ENCODE peak calls at places on chromosomes 5 and 9, in nine cellular contexts. B is A549, W is body of pancreas, L is transverse colon, C is H54, M is uterus, K is tibial nerve, U is Peyer's patch, S is adrenal gland. H is an unnamed sample.

GRCh38 chr5:3218096-3218495 is 377.5 kb upstream of the IRX1 start:
- DNase-seq in B (no peak), W (no peak), L (no peak), C (no peak), M (no peak), K (no peak), U (no peak), S (peak; percentile 17), H (no peak)

GRCh38 chr9:3956081-3956701 is 343.7 kb downstream of the GLIS3 start:
- DNase-seq in B (no peak), W (no peak), L (no peak), C (no peak), M (no peak), K (no peak), U (no peak), S (no peak), H (no peak)

GRCh38 chr9:93254806-93255519 is 71.0 kb downstream of the WNK2 start:
- DNase-seq in B (no peak), W (peak; percentile 1), L (peak; percentile 6), C (no peak), M (no peak), K (no peak), U (no peak), S (peak; percentile 46), H (no peak)

GRCh38 chr5:40622463-40623252 is 57.1 kb upstream of the PTGER4 start:
- DNase-seq in B (no peak), W (no peak), L (no peak), C (no peak), M (no peak), K (no peak), U (no peak), S (no peak), H (no peak)

GRCh38 chr9:18115131-18115530 is 358.8 kb upstream of the ADAMTSL1 start:
- DNase-seq in B (no peak), W (no peak), L (no peak), C (no peak), M (peak; percentile 32), K (no peak), U (no peak), S (no peak), H (no peak)

GRCh38 chr5:154753792-154754191 is 1.4 kb upstream of the LARP1 start:
- DNase-seq in B (no peak), W (peak; percentile 76), L (peak; percentile 62), C (no peak), M (peak; percentile 91), K (peak; percentile 84), U (peak; percentile 30), S (peak; percentile 92), H (no peak)

GRCh38 chr5:17154211-17154996 is 63.0 kb upstream of the BASP1 start:
- DNase-seq in B (peak; percentile 41), W (no peak), L (no peak), C (peak; percentile 37), M (no peak), K (no peak), U (no peak), S (no peak), H (no peak)

GRCh38 chr9:128420060-128420650 is 502 bp upstream of the CERCAM start:
- DNase-seq in B (peak; percentile 71), W (peak; percentile 69), L (peak; percentile 74), C (peak; percentile 94), M (peak; percentile 64), K (peak; percentile 54), U (peak; percentile 65), S (peak; percentile 71), H (peak; percentile 88)

GRCh38 chr5:146515473-146516150 is 378 bp downstream of the GPR151 start:
- DNase-seq in B (no peak), W (no peak), L (no peak), C (no peak), M (no peak), K (no peak), U (no peak), S (no peak), H (no peak)

GRCh38 chr5:153352685-153353219 is 137.7 kb upstream of the GRIA1 start:
- DNase-seq in B (no peak), W (no peak), L (no peak), C (no peak), M (no peak), K (no peak), U (no peak), S (no peak), H (peak; percentile 4)

GRCh38 chr9:128065907-128066712 is 1.0 kb downstream of the NAIF1 start:
- DNase-seq in B (no peak), W (no peak), L (no peak), C (no peak), M (peak; percentile 67), K (no peak), U (no peak), S (no peak), H (no peak)

GRCh38 chr5:93186031-93186682 is 394.9 kb downstream of the NR2F1-AS1 start:
- DNase-seq in B (no peak), W (no peak), L (no peak), C (no peak), M (no peak), K (no peak), U (no peak), S (no peak), H (no peak)

GRCh38 chr5:130496215-130496614 is 592.0 kb downstream of the CHSY3 start:
- DNase-seq in B (peak; percentile 6), W (no peak), L (no peak), C (no peak), M (no peak), K (no peak), U (no peak), S (no peak), H (no peak)

DNA sequence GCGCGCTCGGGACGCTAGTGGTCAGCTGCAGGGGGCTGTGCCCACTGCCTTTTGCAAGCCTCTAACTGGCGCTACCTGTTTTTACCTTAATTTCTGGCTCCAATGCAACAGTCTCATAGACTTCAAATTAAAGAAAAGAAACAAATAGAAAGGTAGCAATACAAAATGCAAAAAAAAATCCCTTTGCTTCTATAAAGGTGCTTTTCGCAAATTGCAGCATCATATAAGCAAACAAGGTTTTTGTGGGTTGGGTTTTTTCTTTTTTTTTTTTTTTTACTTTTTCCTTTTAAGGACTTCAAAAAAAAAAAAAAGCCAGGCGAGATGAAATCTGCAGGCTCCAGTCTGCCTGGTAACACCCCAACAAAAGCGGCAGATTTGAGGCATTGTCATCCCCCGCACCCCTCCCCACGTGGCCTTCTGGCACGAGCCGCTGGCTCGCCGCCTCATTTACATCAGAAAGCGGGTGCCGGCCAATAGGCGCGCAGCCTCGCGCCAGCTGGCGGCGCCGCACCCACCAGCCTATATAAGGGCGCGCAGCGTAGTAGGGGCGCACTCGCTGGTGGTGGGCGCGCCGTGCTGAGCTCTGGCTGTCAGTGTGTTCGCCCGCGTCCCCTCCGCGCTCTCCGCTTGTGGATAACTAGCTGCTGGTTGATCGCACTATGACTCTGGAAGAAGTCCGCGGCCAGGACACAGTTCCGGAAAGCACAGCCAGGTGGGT is at the start of gene GADD45G:
- DNase-seq in B (peak; percentile 51), W (peak; percentile 96), L (peak; percentile 92), C (no peak), M (peak; percentile 95), K (peak; percentile 85), U (peak; percentile 88), S (peak; percentile 98), H (peak; percentile 62)
- TF ChIP-seq POLR2A in B (peak; percentile 70), W (peak; percentile 100), L (peak; percentile 99), C (peak; percentile 98), M (peak; percentile 91), K (peak; percentile 85), U (peak; percentile 99), S (peak; percentile 100), H (peak; percentile 97)

DNA sequence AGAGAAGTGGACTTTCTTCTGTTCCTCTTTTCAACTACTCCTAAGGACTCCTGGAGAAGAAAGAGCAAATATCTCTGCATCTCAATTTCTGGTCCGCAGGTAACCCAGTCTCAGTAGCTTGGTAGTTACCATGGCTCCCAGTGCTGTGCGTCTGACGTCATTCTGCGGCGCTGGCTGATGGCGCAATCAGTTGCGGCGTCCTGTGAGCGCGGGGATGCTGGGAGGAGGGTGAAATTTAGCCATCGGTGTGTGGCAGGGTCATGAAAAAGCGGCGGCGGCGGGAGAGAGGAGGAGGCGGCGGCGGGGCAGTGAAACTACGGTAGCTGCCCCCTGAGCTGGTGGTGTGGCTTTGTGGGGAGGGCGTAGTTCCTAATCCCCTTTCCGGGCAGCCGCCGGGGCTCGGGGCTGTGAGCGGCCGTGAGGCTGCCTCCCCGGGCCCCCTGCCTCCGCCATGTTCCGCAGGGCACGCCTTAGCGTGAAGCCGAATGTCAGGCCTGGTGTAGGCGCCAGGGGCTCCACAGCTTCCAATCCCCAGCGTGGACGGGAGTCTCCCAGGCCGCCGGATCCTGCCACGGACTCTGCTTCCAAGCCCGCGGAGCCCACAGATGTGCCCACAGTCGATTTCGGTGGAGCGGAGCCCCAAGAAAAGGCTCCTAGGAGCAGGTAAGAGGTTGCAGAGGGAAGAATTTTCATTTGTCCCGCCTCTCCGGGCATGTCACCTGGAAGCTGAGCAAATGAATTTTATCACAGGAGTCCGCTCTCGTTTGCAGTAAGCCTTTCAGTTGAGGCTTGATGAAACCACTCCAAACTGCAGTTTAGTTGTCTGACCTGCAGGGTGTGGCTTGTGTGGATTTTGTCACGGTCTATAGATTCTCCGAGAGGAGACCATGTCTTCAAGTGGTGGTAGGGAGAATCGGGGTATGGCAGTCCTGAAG is at the start of gene BDP1:
- DNase-seq in B (peak; percentile 91), W (peak; percentile 98), L (peak; percentile 98), C (peak; percentile 82), M (peak; percentile 96), K (peak; percentile 98), U (peak; percentile 97), S (peak; percentile 99), H (peak; percentile 68)
- TF ChIP-seq POLR2A in B (peak; percentile 74), W (peak; percentile 61), L (peak; percentile 81), C (peak; percentile 71), M (peak; percentile 22), K (peak; percentile 40), U (peak; percentile 57), S (peak; percentile 87), H (peak; percentile 76)

GRCh38 chr5:100901851-100902341 is 1.2 kb downstream of the ST8SIA4 start:
- DNase-seq in B (no peak), W (peak; percentile 63), L (peak; percentile 53), C (no peak), M (peak; percentile 42), K (peak; percentile 50), U (peak; percentile 76), S (peak; percentile 75), H (no peak)

GRCh38 chr5:100905259-100905914 is 2.3 kb upstream of the ST8SIA4 start:
- DNase-seq in B (no peak), W (no peak), L (no peak), C (no peak), M (no peak), K (no peak), U (peak; percentile 45), S (no peak), H (no peak)

GRCh38 chr5:100904259-100904822 is 1.3 kb upstream of the ST8SIA4 start:
- DNase-seq in B (no peak), W (peak; percentile 15), L (peak; percentile 30), C (no peak), M (peak; percentile 13), K (no peak), U (peak; percentile 66), S (no peak), H (no peak)

GRCh38 chr5:100902406-100903035 is 561 bp downstream of the ST8SIA4 start:
- DNase-seq in B (no peak), W (peak; percentile 4), L (no peak), C (no peak), M (no peak), K (no peak), U (peak; percentile 44), S (no peak), H (no peak)

GRCh38 chr5:100903036-100903887 is at the start of gene ST8SIA4:
- DNase-seq in B (no peak), W (peak; percentile 77), L (peak; percentile 90), C (peak; percentile 19), M (peak; percentile 65), K (peak; percentile 70), U (peak; percentile 99), S (peak; percentile 84), H (peak; percentile 46)
- TF ChIP-seq POLR2A in B (peak; percentile 54), W (no peak), L (peak; percentile 86), C (no peak), M (peak; percentile 46), K (no peak), U (peak; percentile 84), S (peak; percentile 41), H (peak; percentile 92)

GRCh38 chr5:141636413-141637265 is at the start of the genes HDAC3 and RELL2:
- DNase-seq in B (peak; percentile 93), W (peak; percentile 94), L (peak; percentile 97), C (peak; percentile 94), M (peak; percentile 92), K (peak; percentile 91), U (peak; percentile 94), S (peak; percentile 97), H (peak; percentile 92)
- TF ChIP-seq POLR2A in B (peak; percentile 94), W (peak; percentile 62), L (peak; percentile 63), C (peak; percentile 94), M (peak; percentile 88), K (peak; percentile 67), U (peak; percentile 67), S (peak; percentile 86), H (peak; percentile 69)

H was measured in GM12892.